ENCODE peak calls at places on chromosomes 5 and 9, in four cellular contexts. Q is HEK293T, S is HepG2, T is GM12878. E is an unnamed sample.

GRCh38 chr9:129080312-129080607 is 651 bp upstream of the DOLPP1 start:
- DNase-seq in T (no peak), Q (no peak), S (no peak), E (no peak)

GRCh38 chr5:179608131-179608581 is 15.3 kb downstream of the HNRNPH1 start:
- DNase-seq in S (no peak), T (no peak), Q (no peak), E (no peak)

GRCh38 chr5:96870094-96871021 is 5.9 kb upstream of the ERAP2 start:
- DNase-seq in T (no peak), S (no peak), Q (no peak), E (no peak)

GRCh38 chr9:107710552-107710951 is 221.0 kb upstream of the KLF4 start:
- DNase-seq in Q (no peak), S (no peak), T (no peak), E (no peak)

GRCh38 chr5:68528877-68529276 is 313.3 kb downstream of the PIK3R1 start:
- DNase-seq in Q (no peak), S (no peak), T (no peak), E (no peak)

GRCh38 chr9:77020438-77021264 is 1.2 kb downstream of the FOXB2 start:
- DNase-seq in Q (no peak), S (no peak), T (no peak), E (no peak)

GRCh38 chr9:81381694-81382093 is 307.7 kb downstream of the TLE1 start:
- DNase-seq in T (no peak), Q (no peak), S (no peak), E (no peak)

GRCh38 chr5:64887910-64888309 is 119.2 kb downstream of the CWC27 start:
- DNase-seq in Q (no peak), T (no peak), S (no peak), E (no peak)

DNA sequence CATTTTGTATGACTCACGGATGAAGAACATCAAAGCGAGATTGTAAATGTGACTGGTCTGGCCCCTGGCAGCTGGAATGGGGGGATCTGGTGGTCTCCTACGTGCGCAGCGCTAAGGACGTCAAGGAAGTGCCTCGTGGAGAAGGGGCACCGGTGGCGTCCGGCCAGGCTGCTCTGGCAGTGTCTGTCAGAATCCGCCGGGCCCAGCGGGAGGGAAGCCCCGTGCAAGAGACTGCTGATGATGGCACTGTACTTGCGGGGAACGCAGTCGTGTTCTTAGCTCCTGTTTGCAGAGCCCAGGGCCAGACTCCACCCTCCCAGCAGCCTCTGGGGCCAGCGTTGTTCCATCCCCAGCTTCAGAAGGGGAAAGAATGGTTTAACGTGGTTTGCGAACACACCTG is 75.5 kb downstream of the COL5A1 start:
- DNase-seq in T (no peak), S (no peak), Q (no peak), E (no peak)
- TF ChIP-seq SUZ12 in T (no peak), S (no peak), Q (no peak), E (no peak)

DNA sequence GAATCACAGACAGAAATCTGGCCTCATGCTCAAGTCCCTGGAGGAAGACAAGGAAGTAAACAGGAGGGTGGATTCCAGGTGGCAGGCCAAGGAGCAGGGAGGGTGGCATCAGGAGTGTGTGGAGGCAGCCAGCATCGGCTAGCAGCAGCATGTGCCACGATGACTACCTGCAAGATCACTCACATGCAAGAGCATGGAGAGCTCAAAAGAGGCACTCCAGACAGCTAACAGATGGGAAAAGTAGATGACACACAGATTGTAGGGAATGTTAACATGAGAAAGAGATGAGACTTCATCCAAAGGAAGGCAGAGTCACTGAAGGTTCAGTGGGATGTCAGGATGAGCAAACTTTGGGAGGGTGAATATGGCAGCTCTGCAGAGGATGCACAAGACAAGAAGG is 104.3 kb downstream of the SEMA5A start:
- DNase-seq in S (no peak), T (no peak), Q (no peak), E (no peak)
- TF ChIP-seq SUZ12 in S (no peak), T (no peak), Q (no peak), E (no peak)

GRCh38 chr9:26504057-26504456 is 388.5 kb downstream of the CAAP1 start:
- DNase-seq in Q (no peak), S (no peak), T (no peak), E (no peak)
- TF ChIP-seq SUZ12 in Q (no peak), S (no peak), T (no peak), E (no peak)

DNA sequence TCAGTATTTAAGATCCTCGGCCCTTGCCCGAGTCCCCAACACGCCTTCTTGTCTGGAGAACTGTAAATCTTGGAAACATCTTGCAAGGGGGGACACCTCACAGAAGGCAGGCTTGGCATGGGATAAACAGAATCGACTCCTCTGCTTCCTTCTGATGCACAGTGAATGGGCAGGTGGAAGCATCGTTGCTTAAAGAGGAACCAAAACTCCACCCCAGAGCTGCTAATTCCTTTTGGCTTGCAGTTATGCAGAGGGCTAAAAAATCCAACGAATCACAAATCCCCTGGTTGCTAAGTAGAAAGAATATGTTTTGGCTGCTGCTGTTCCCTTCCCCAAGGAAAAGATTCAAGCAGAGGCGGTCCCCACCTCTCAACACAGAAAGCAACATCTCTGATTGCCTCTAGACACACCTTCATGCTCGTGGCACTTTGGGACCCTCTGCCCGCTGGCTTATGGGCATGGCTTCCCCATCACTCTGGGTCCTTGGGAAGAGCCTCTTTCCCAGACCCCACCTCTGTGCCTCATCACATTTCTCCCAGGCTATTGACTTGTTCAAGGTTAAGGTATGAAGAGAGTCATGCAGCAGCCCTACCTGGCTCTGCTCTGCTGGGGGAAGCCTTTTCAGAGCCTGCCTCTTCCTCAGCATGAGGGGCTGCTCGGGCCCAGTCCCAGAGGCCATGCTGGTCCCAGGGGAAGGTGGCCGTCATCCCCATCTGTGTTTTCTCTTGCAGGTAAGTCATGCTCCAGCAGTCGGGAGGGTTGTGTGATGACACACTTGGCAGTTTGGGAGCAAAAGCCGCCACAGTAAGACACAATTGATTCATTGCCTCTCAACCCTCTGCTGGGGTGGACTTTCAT is 137.1 kb downstream of the KCNIP1 start:
- DNase-seq in S (no peak), T (no peak), Q (no peak), E (no peak)
- TF ChIP-seq SUZ12 in S (no peak), T (no peak), Q (no peak), E (no peak)

GRCh38 chr5:136052692-136053335 is 24.0 kb downstream of the TGFBI start:
- DNase-seq in S (no peak), Q (no peak), T (no peak), E (no peak)

GRCh38 chr5:136055612-136056302 is 27.0 kb downstream of the TGFBI start:
- DNase-seq in T (no peak), S (no peak), Q (no peak), E (no peak)

GRCh38 chr5:136054133-136054996 is 25.6 kb downstream of the TGFBI start:
- DNase-seq in Q (no peak), T (no peak), S (no peak), E (no peak)

GRCh38 chr5:136051486-136052220 is 22.9 kb downstream of the TGFBI start:
- DNase-seq in Q (no peak), S (no peak), T (no peak), E (no peak)

GRCh38 chr5:136053336-136054121 is 24.7 kb downstream of the TGFBI start:
- DNase-seq in S (peak; percentile 99), Q (no peak), T (no peak), E (peak; percentile 39)
- TF ChIP-seq SUZ12 in S (no peak), Q (no peak), T (no peak), E (no peak)

DNA sequence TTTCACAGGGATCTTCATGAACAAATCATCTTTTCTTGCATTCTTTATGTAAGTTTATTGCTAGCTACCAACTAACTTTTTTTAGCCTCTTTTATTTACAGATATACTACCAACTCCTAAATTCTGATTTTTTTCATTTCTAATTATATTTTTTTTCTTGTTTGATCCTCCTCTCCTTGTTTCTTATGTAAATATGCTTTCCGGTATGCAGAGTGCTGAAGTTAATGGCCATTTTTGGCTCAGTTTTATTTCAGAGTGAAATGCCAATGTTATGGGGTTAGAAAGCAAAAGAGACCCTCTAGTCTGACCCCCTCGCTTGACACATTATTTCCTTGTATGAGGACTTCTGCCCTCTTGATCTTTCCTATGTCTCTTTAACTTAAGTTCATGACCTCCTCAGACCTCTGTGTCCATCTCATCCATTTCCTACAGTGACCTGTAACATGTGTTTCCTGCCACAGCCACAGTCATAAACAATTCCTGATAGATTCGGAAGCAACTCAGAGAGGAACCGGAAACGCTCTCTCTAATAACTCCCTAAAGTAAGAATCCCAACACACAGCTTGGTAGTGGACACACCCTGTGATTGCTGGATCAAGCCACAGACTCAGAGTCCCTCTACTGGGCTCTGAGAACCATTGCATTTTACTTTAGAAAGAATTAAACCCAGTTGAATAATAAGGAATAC is 42.9 kb upstream of the AFAP1L1 start:
- DNase-seq in T (no peak), Q (peak; percentile 56), S (peak; percentile 79), E (no peak)
- TF ChIP-seq SUZ12 in T (no peak), Q (no peak), S (no peak), E (no peak)

GRCh38 chr9:33234511-33235467 is 5.2 kb upstream of the SPINK4 start:
- DNase-seq in T (no peak), S (no peak), Q (no peak), E (no peak)
- TF ChIP-seq SUZ12 in T (no peak), S (no peak), Q (no peak), E (no peak)

GRCh38 chr9:132161743-132162187 is at the start of gene NTNG2:
- DNase-seq in T (no peak), Q (no peak), S (no peak), E (no peak)
- TF ChIP-seq SUZ12 in T (no peak), Q (no peak), S (no peak), E (no peak)

GRCh38 chr9:6703898-6704639 is 53.7 kb upstream of the KDM4C start:
- DNase-seq in S (peak; percentile 68), T (no peak), Q (peak; percentile 82), E (peak; percentile 95)
- TF ChIP-seq SUZ12 in S (no peak), T (no peak), Q (no peak), E (no peak)

GRCh38 chr9:34310205-34310604 is 18.9 kb downstream of the KIF24 start:
- DNase-seq in S (no peak), Q (peak; percentile 15), T (no peak), E (no peak)

GRCh38 chr9:34317436-34317835 is 11.6 kb downstream of the KIF24 start:
- DNase-seq in Q (no peak), S (no peak), T (no peak), E (no peak)

DNA sequence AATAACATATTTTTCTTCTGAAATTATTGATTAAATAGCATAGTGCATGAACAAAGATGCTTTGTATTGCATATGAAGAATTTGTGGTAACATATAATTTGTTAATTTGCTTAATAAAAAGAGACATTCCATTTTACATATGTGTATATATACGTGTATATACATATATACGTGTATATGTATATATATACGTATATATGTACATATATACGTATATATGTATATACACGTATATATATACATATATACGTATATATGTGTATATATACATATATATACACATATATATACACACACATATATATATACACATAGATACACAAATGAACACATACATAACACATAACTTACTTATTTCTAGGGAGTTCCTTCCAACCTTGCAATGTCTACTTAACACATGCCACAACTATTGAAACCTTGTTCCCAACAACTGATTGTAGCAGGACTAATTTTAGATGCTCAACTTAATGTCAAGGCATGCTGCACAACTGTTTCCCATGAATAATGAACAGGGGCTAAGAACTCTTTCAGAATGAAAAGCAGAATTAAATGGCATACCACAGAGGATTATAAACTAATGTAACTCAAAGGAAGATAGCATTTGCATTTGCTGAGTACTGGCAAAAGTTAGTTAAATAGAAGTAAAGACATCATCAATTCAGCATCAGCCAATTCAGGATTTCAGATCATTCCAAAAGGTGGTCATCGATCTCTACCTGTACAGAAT is 17.4 kb downstream of the KIF24 start:
- DNase-seq in T (no peak), Q (no peak), S (no peak), E (no peak)
- TF ChIP-seq SUZ12 in T (no peak), Q (no peak), S (no peak), E (no peak)